ENCODE peak calls at places on chromosomes 4 and X, in six cellular contexts. J is MM.1S, T is activated T-cell treated with anti-CD3 and anti-CD28 coated beads for 24 hours, Q is aorta, U is neural progenitor cell, N is skeletal muscle cell. O is an unnamed sample.

GRCh38 chrX:153774576-153775292 is 6.1 kb upstream of the SRPK3 start:
- DNase-seq in J (no peak), Q (peak; percentile 18), U (no peak), T (no peak), N (no peak), O (no peak)

GRCh38 chr4:82402196-82402775 is 28.0 kb downstream of the HNRNPDL start:
- DNase-seq in U (no peak), J (no peak), Q (no peak), T (no peak), N (no peak), O (no peak)

GRCh38 chrX:86133761-86134160 is 14.5 kb upstream of the DACH2 start:
- DNase-seq in Q (no peak), J (peak; percentile 30), N (no peak), T (no peak), U (no peak), O (no peak)

GRCh38 chr4:4759883-4760282 is 99.6 kb upstream of the MSX1 start:
- DNase-seq in T (no peak), Q (no peak), J (no peak), U (no peak), N (no peak), O (no peak)

GRCh38 chrX:100647095-100647494 is 3.1 kb downstream of the SRPX2 start:
- DNase-seq in T (no peak), Q (no peak), J (no peak), U (no peak), N (no peak), O (no peak)

GRCh38 chr4:13543648-13544555 is at the start of gene NKX3-2:
- DNase-seq in Q (no peak), J (no peak), N (no peak), T (no peak), U (peak; percentile 74), O (no peak)

GRCh38 chr4:110454456-110454855 is 21.5 kb upstream of the ENPEP start:
- DNase-seq in N (no peak), T (no peak), J (no peak), U (no peak), Q (no peak), O (no peak)

GRCh38 chr4:61520176-61520575 is 320.1 kb downstream of the ADGRL3 start:
- DNase-seq in N (no peak), U (no peak), J (no peak), Q (no peak), T (no peak), O (no peak)

GRCh38 chr4:150972592-150972991 is 42.5 kb downstream of the LRBA start:
- DNase-seq in J (no peak), N (no peak), T (no peak), U (no peak), Q (no peak), O (no peak)

GRCh38 chrX:123626962-123627361 is 105.9 kb downstream of the THOC2 start:
- DNase-seq in T (no peak), J (no peak), N (no peak), Q (no peak), U (no peak), O (no peak)

GRCh38 chrX:40182095-40182494 is 84.3 kb upstream of the BCOR start:
- DNase-seq in J (no peak), Q (no peak), N (no peak), U (no peak), T (no peak), O (no peak)

GRCh38 chr4:11543710-11544109 is 115.0 kb upstream of the HS3ST1 start:
- DNase-seq in Q (no peak), J (no peak), U (no peak), N (no peak), T (no peak), O (no peak)

GRCh38 chr4:69763233-69763632 is 2.8 kb upstream of the SULT1B1 start:
- DNase-seq in J (no peak), N (no peak), T (no peak), U (no peak), Q (no peak), O (no peak)

GRCh38 chr4:24730256-24731001 is 64.9 kb upstream of the SOD3 start:
- DNase-seq in Q (peak; percentile 93), N (no peak), J (no peak), U (no peak), T (no peak), O (no peak)

GRCh38 chr4:8038083-8038482 is 98.4 kb upstream of the AFAP1 start:
- DNase-seq in U (no peak), Q (no peak), J (no peak), T (no peak), N (no peak), O (no peak)

GRCh38 chrX:115324194-115324593 is 34.7 kb downstream of the LUZP4 start:
- DNase-seq in Q (peak; percentile 66), U (no peak), J (no peak), T (no peak), N (no peak), O (peak; percentile 3)

GRCh38 chr4:168551945-168552695 is 55.3 kb downstream of the PALLD start:
- DNase-seq in Q (no peak), U (peak; percentile 34), J (no peak), T (no peak), N (no peak), O (no peak)

GRCh38 chrX:84724576-84724975 is 222.3 kb upstream of the HDX start:
- DNase-seq in U (peak; percentile 18), T (no peak), Q (no peak), J (no peak), N (no peak), O (no peak)

GRCh38 chr4:147970003-147970402 is 238.1 kb downstream of the ARHGAP10 start:
- DNase-seq in J (no peak), T (no peak), N (no peak), U (no peak), Q (no peak), O (no peak)

GRCh38 chr4:165754664-165755063 is 118.4 kb upstream of the TLL1 start:
- DNase-seq in Q (no peak), N (no peak), U (no peak), J (no peak), T (no peak), O (peak; percentile 13)

GRCh38 chr4:114191496-114191895 is 212.0 kb upstream of the ARSJ start:
- DNase-seq in U (no peak), J (no peak), Q (no peak), N (no peak), T (no peak), O (no peak)

GRCh38 chr4:81541546-81541945 is 69.8 kb upstream of the RASGEF1B start:
- DNase-seq in T (no peak), U (no peak), N (no peak), J (no peak), Q (no peak), O (no peak)

GRCh38 chr4:136277741-136278140 is 1254.6 kb downstream of the PCDH18 start:
- DNase-seq in J (no peak), U (no peak), T (no peak), Q (no peak), N (no peak), O (no peak)

GRCh38 chr4:80685219-80685618 is 345.3 kb upstream of the BMP3 start:
- DNase-seq in T (no peak), Q (no peak), N (no peak), J (no peak), U (no peak), O (no peak)

GRCh38 chrX:100720301-100720700 is 11.6 kb downstream of the SYTL4 start:
- DNase-seq in N (no peak), Q (no peak), T (no peak), U (no peak), J (no peak), O (no peak)

GRCh38 chrX:71053217-71053621 is 14.9 kb downstream of the SNX12 start:
- DNase-seq in N (no peak), T (no peak), Q (no peak), U (peak; percentile 84), J (peak; percentile 85), O (no peak)

GRCh38 chrX:139933904-139934303 is 1.1 kb upstream of the ATP11C start:
- DNase-seq in J (no peak), Q (no peak), U (no peak), N (no peak), T (no peak), O (no peak)

GRCh38 chr4:128462104-128462783 is 174.6 kb upstream of the PGRMC2 start:
- DNase-seq in J (no peak), N (no peak), T (no peak), Q (no peak), U (peak; percentile 25), O (no peak)

GRCh38 chr4:110119347-110119746 is 79.1 kb downstream of the ELOVL6 start:
- DNase-seq in J (no peak), Q (no peak), U (no peak), T (no peak), N (no peak), O (peak; percentile 78)

GRCh38 chr4:140158234-140159030 is 4.4 kb upstream of the MAML3 start:
- DNase-seq in T (no peak), Q (no peak), N (peak; percentile 67), U (no peak), J (no peak), O (peak; percentile 86)

GRCh38 chr4:20809796-20810195 is 109.5 kb downstream of the PACRGL start:
- DNase-seq in Q (no peak), U (no peak), J (no peak), N (no peak), T (no peak), O (peak; percentile 52)

GRCh38 chr4:140266958-140267568 is 106.4 kb upstream of the SCOC start:
- DNase-seq in J (no peak), T (no peak), Q (no peak), N (peak; percentile 51), U (no peak), O (no peak)

GRCh38 chr4:7978489-7978888 is 38.8 kb upstream of the AFAP1 start:
- DNase-seq in N (no peak), U (no peak), J (no peak), T (no peak), Q (peak; percentile 29), O (no peak)

O was measured in LNCaP clone FGC.